ENCODE peak calls at places on chromosomes 3 and 15, in ten cellular contexts. D is mammary epithelial cell, R is IMR-90, L is neural progenitor cell, H is fibroblast of lung, A is GM23248, V is hepatocyte, G is mesendoderm, Y is HCT116, F is GM23338. S is an unnamed sample.
A peak's percentile ranks its signal among the peaks of the same experiment; 100 is the strongest.

GRCh38 chr3:144437989-144438388 is 466.4 kb downstream of the DIPK2A start:
- DNase-seq in D (no peak), R (no peak), L (peak; percentile 23), H (no peak), A (no peak), V (peak; percentile 8), G (peak; percentile 37), Y (no peak), F (no peak), S (no peak)

GRCh38 chr3:194739498-194740284 is 54.0 kb downstream of the FAM43A start:
- DNase-seq in D (peak; percentile 39), R (no peak), L (no peak), H (peak; percentile 35), A (no peak), V (no peak), G (peak; percentile 21), Y (peak; percentile 10), F (no peak), S (no peak)

GRCh38 chr3:47781326-47781684 is 388 bp downstream of the SMARCC1 start:
- DNase-seq in D (peak; percentile 60), R (no peak), L (peak; percentile 82), H (no peak), A (peak; percentile 70), V (peak; percentile 83), G (peak; percentile 65), Y (no peak), F (peak; percentile 70), S (no peak)

GRCh38 chr3:111252795-111253194 is 181.2 kb downstream of the NECTIN3 start:
- DNase-seq in D (no peak), R (peak; percentile 51), L (no peak), H (peak; percentile 43), A (peak; percentile 59), V (peak; percentile 53), G (peak; percentile 76), Y (no peak), F (peak; percentile 60), S (no peak)

GRCh38 chr3:129596194-129597086 is 10.0 kb downstream of the PLXND1 start:
- DNase-seq in D (no peak), R (peak; percentile 96), L (peak; percentile 65), H (peak; percentile 96), A (peak; percentile 95), V (peak; percentile 78), G (peak; percentile 79), Y (no peak), F (peak; percentile 53), S (no peak)

GRCh38 chr3:161851941-161852566 is 355.4 kb downstream of the OTOL1 start:
- DNase-seq in D (peak; percentile 29), R (peak; percentile 27), L (peak; percentile 33), H (peak; percentile 30), A (peak; percentile 60), V (peak; percentile 49), G (peak; percentile 65), Y (peak; percentile 46), F (peak; percentile 72), S (no peak)

GRCh38 chr15:52080031-52080430 is 32.5 kb downstream of the BCL2L10 start:
- DNase-seq in D (peak; percentile 95), R (no peak), L (no peak), H (peak; percentile 82), A (no peak), V (peak; percentile 52), G (no peak), Y (no peak), F (no peak), S (no peak)

GRCh38 chr15:26806161-26806560 is 33.3 kb upstream of the GABRB3 start:
- DNase-seq in D (no peak), R (no peak), L (no peak), H (no peak), A (no peak), V (peak; percentile 8), G (no peak), Y (no peak), F (no peak), S (no peak)

GRCh38 chr3:20039082-20039764 is 1.0 kb upstream of the KAT2B start:
- DNase-seq in D (no peak), R (no peak), L (peak; percentile 35), H (no peak), A (peak; percentile 23), V (no peak), G (no peak), Y (no peak), F (no peak), S (no peak)

GRCh38 chr3:11661827-11662226 is 18.1 kb upstream of the VGLL4 start:
- DNase-seq in D (peak; percentile 25), R (peak; percentile 80), L (no peak), H (peak; percentile 76), A (peak; percentile 74), V (no peak), G (no peak), Y (no peak), F (no peak), S (no peak)

GRCh38 chr3:58688563-58688962 is 22.0 kb upstream of the FAM3D start:
- DNase-seq in D (no peak), R (no peak), L (no peak), H (no peak), A (no peak), V (peak; percentile 21), G (no peak), Y (no peak), F (no peak), S (no peak)

GRCh38 chr3:19934098-19934566 is at the start of gene EFHB:
- DNase-seq in D (peak; percentile 61), R (peak; percentile 10), L (peak; percentile 86), H (peak; percentile 14), A (peak; percentile 19), V (peak; percentile 81), G (peak; percentile 96), Y (peak; percentile 39), F (peak; percentile 96), S (no peak)

GRCh38 chr3:35723480-35724097 is 84.3 kb downstream of the ARPP21 start:
- DNase-seq in D (no peak), R (no peak), L (no peak), H (peak; percentile 2), A (no peak), V (no peak), G (no peak), Y (no peak), F (no peak), S (no peak)

GRCh38 chr3:122392868-122393844 is 9.2 kb downstream of the FAM162A start:
- DNase-seq in D (peak; percentile 32), R (peak; percentile 66), L (peak; percentile 57), H (peak; percentile 60), A (peak; percentile 72), V (peak; percentile 63), G (peak; percentile 55), Y (no peak), F (peak; percentile 76), S (no peak)

GRCh38 chr15:42332331-42332730 is 27.0 kb upstream of the CAPN3 start:
- DNase-seq in D (peak; percentile 9), R (peak; percentile 82), L (no peak), H (peak; percentile 47), A (peak; percentile 73), V (no peak), G (no peak), Y (no peak), F (no peak), S (no peak)

GRCh38 chr3:169454823-169455222 is 208.7 kb downstream of the MECOM start:
- DNase-seq in D (peak; percentile 97), R (peak; percentile 59), L (no peak), H (peak; percentile 83), A (peak; percentile 82), V (no peak), G (no peak), Y (no peak), F (no peak), S (peak; percentile 84)

GRCh38 chr3:85584779-85585356 is 626.1 kb downstream of the CADM2 start:
- DNase-seq in D (no peak), R (no peak), L (no peak), H (no peak), A (no peak), V (no peak), G (no peak), Y (no peak), F (no peak), S (no peak)
- H3K4me2 ChIP-seq in D (no peak overlapping the region), R (no peak overlapping the region), L (no peak overlapping the region), H (no peak overlapping the region), A (no peak overlapping the region), V (no peak overlapping the region), G (no peak overlapping the region), Y (no peak overlapping the region), F (no peak overlapping the region), S (no peak overlapping the region)

GRCh38 chr3:50201573-50202315 is 3.3 kb upstream of the SLC38A3 start:
- DNase-seq in D (no peak), R (no peak), L (no peak), H (no peak), A (peak; percentile 47), V (peak; percentile 40), G (no peak), Y (no peak), F (no peak), S (no peak)
- H3K27me3 ChIP-seq in D (peaks cover 11% of the 10 kb centered on the region), R (peaks cover 63% of the 10 kb centered on the region), L (peaks cover 32% of the 10 kb centered on the region), H (peaks cover 47% of the 10 kb centered on the region), A (peaks cover 44% of the 10 kb centered on the region), V (peaks cover 25% of the 10 kb centered on the region), G (no peaks in the 10 kb centered on the region), Y (no peaks in the 10 kb centered on the region), F (peaks cover 24% of the 10 kb centered on the region), S (peaks cover 59% of the 10 kb centered on the region)

GRCh38 chr3:102936511-102936910 is 501.7 kb downstream of the ZPLD1 start:
- DNase-seq in D (no peak), R (no peak), L (no peak), H (peak; percentile 76), A (no peak), V (no peak), G (no peak), Y (no peak), F (no peak), S (no peak)

GRCh38 chr3:102933377-102933776 is 498.6 kb downstream of the ZPLD1 start:
- DNase-seq in D (no peak), R (no peak), L (no peak), H (no peak), A (no peak), V (no peak), G (no peak), Y (no peak), F (no peak), S (no peak)
- H3K4me2 ChIP-seq in D (no peak overlapping the region), R (no peak overlapping the region), L (no peak overlapping the region), H (no peak overlapping the region), A (no peak overlapping the region), V (no peak overlapping the region), G (no peak overlapping the region), Y (no peak overlapping the region), F (no peak overlapping the region), S (no peak overlapping the region)

GRCh38 chr15:99631256-99631655 is 65.5 kb downstream of the MEF2A start:
- DNase-seq in D (no peak), R (no peak), L (no peak), H (no peak), A (no peak), V (no peak), G (no peak), Y (no peak), F (no peak), S (no peak)

GRCh38 chr15:99632521-99632920 is 66.7 kb downstream of the MEF2A start:
- DNase-seq in D (peak; percentile 17), R (peak; percentile 61), L (no peak), H (no peak), A (no peak), V (no peak), G (no peak), Y (no peak), F (no peak), S (no peak)

GRCh38 chr15:99630607-99631131 is 64.9 kb downstream of the MEF2A start:
- DNase-seq in D (no peak), R (no peak), L (no peak), H (no peak), A (no peak), V (no peak), G (no peak), Y (no peak), F (no peak), S (no peak)

GRCh38 chr15:99633655-99634054 is 67.9 kb downstream of the MEF2A start:
- DNase-seq in D (no peak), R (no peak), L (no peak), H (no peak), A (no peak), V (no peak), G (no peak), Y (no peak), F (no peak), S (no peak)

GRCh38 chr15:99628374-99629001 is 62.7 kb downstream of the MEF2A start:
- DNase-seq in D (no peak), R (no peak), L (no peak), H (no peak), A (no peak), V (no peak), G (no peak), Y (no peak), F (no peak), S (no peak)
- H3K27me3 ChIP-seq in D (no peaks in the 10 kb centered on the region), R (no peaks in the 10 kb centered on the region), L (no peaks in the 10 kb centered on the region), H (no peaks in the 10 kb centered on the region), A (no peaks in the 10 kb centered on the region), V (no peaks in the 10 kb centered on the region), G (no peaks in the 10 kb centered on the region), Y (no peaks in the 10 kb centered on the region), F (no peaks in the 10 kb centered on the region), S (no peaks in the 10 kb centered on the region)